ENCODE peak calls at places on chromosomes 13 and 19, in eight cellular contexts. T is Caco-2; Q is C1 segment of cervical spinal cord; F is heart right ventricle; D is HTR-8/SVneo; I is aorta; A is stimulated activated CD8-positive, alpha-beta memory T cell treated with anti-CD3 and anti-CD28 coated beads, Interleukin-4, amount 100 ng/mL, for 1 hour; W is skeletal muscle cell. B is an unnamed sample.

GRCh38 chr13:99057310-99057975 is 79.6 kb upstream of the DOCK9 start:
- DNase-seq in T (no peak), Q (no peak), F (no peak), D (no peak), I (no peak), A (no peak), W (peak), B (no peak)

GRCh38 chr13:49400755-49401659 is 42.9 kb downstream of the CAB39L start:
- DNase-seq in T (peak), Q (no peak), F (peak), D (no peak), I (no peak), A (no peak), W (no peak), B (no peak)

GRCh38 chr19:52492201-52492960 is 35.1 kb upstream of the ZNF808 start:
- DNase-seq in T (no peak), Q (no peak), F (no peak), D (no peak), I (peak), A (no peak), W (no peak), B (no peak)

GRCh38 chr13:77529501-77529840 is 6.0 kb upstream of the SCEL start:
- DNase-seq in T (no peak), Q (no peak), F (no peak), D (no peak), I (no peak), A (no peak), W (no peak), B (no peak)

GRCh38 chr13:68715651-68716050 is 1392.0 kb upstream of the ATXN8OS start:
- DNase-seq in T (no peak), Q (no peak), F (no peak), D (no peak), I (no peak), A (no peak), W (no peak), B (no peak)

GRCh38 chr19:20558011-20558410 is 7.6 kb downstream of the ZNF737 start:
- DNase-seq in T (no peak), Q (no peak), F (peak), D (no peak), I (no peak), A (no peak), W (no peak), B (no peak)

GRCh38 chr13:110715395-110716234 is 2.1 kb downstream of the ING1 start:
- DNase-seq in T (peak), Q (peak), F (peak), D (peak), I (peak), A (peak), W (peak), B (peak)

GRCh38 chr19:31346184-31346583 is 3.1 kb downstream of the TSHZ3 start:
- DNase-seq in T (no peak), Q (no peak), F (no peak), D (no peak), I (no peak), A (no peak), W (no peak), B (no peak)

GRCh38 chr19:4506449-4507149 is 11.7 kb downstream of the PLIN4 start:
- DNase-seq in T (no peak), Q (no peak), F (no peak), D (peak), I (no peak), A (no peak), W (no peak), B (no peak)

GRCh38 chr13:54183728-54184127 is 1155.1 kb downstream of the OLFM4 start:
- DNase-seq in T (no peak), Q (no peak), F (no peak), D (no peak), I (no peak), A (no peak), W (no peak), B (no peak)

GRCh38 chr19:1648926-1649541 is 3.4 kb downstream of the TCF3 start:
- DNase-seq in T (no peak), Q (no peak), F (no peak), D (no peak), I (no peak), A (no peak), W (no peak), B (no peak)

GRCh38 chr19:17341845-17342244 is 4.5 kb downstream of the GTPBP3 start:
- DNase-seq in T (no peak), Q (no peak), F (no peak), D (no peak), I (no peak), A (no peak), W (no peak), B (no peak)

GRCh38 chr13:98484289-98485219 is 92.4 kb downstream of the STK24 start:
- DNase-seq in T (peak), Q (no peak), F (peak), D (peak), I (peak), A (no peak), W (peak), B (no peak)

GRCh38 chr19:17842663-17843313 is 5.0 kb downstream of the JAK3 start:
- DNase-seq in T (no peak), Q (no peak), F (no peak), D (no peak), I (no peak), A (no peak), W (no peak), B (no peak)

GRCh38 chr19:23956051-23956450 is 41.4 kb downstream of the ZNF726 start:
- DNase-seq in T (no peak), Q (no peak), F (no peak), D (no peak), I (no peak), A (no peak), W (no peak), B (no peak)

GRCh38 chr13:29481603-29482002 is 113.9 kb downstream of the SLC7A1 start:
- DNase-seq in T (no peak), Q (no peak), F (no peak), D (no peak), I (no peak), A (no peak), W (no peak), B (no peak)